ENCODE peak calls at places on chromosomes 16 and 17, in five cellular contexts. One of them, this sample, is unnamed.

GRCh38 chr17:10620823-10621222 is 36.3 kb downstream of the MYH3 start:
- DNase-seq in aorta: no peak
- DNase-seq in CD4-positive, CD25-positive, alpha-beta regulatory T cell: no peak
- DNase-seq in NCI-H1105 treated with DMSO at 0.1 percent for 48 hours: no peak
- DNase-seq in HEK293T: no peak
- DNase-seq in this sample: no peak

GRCh38 chr17:30323262-30323894 is 10.5 kb downstream of the TMIGD1 start:
- DNase-seq in HEK293T: no peak
- DNase-seq in CD4-positive, CD25-positive, alpha-beta regulatory T cell: no peak
- DNase-seq in aorta: no peak
- DNase-seq in NCI-H1105 treated with DMSO at 0.1 percent for 48 hours: peak; percentile 72
- DNase-seq in this sample: no peak

GRCh38 chr16:78925071-78925714 is 675.3 kb downstream of the MAF start:
- DNase-seq in aorta: no peak
- DNase-seq in CD4-positive, CD25-positive, alpha-beta regulatory T cell: no peak
- DNase-seq in NCI-H1105 treated with DMSO at 0.1 percent for 48 hours: no peak
- DNase-seq in HEK293T: peak; percentile 53
- DNase-seq in this sample: peak; percentile 6

GRCh38 chr17:82866521-82867214 is 26.8 kb upstream of the ZNF750 start:
- DNase-seq in CD4-positive, CD25-positive, alpha-beta regulatory T cell: no peak
- DNase-seq in aorta: peak; percentile 73
- DNase-seq in HEK293T: no peak
- DNase-seq in NCI-H1105 treated with DMSO at 0.1 percent for 48 hours: no peak
- DNase-seq in this sample: peak; percentile 89

GRCh38 chr17:55348749-55349354 is 72.8 kb downstream of the MMD start:
- DNase-seq in HEK293T: peak; percentile 65
- DNase-seq in NCI-H1105 treated with DMSO at 0.1 percent for 48 hours: peak; percentile 65
- DNase-seq in aorta: no peak
- DNase-seq in CD4-positive, CD25-positive, alpha-beta regulatory T cell: no peak
- DNase-seq in this sample: peak; percentile 45

GRCh38 chr16:8868272-8869211 is at the start of gene CARHSP1:
- DNase-seq in NCI-H1105 treated with DMSO at 0.1 percent for 48 hours: peak; percentile 79
- DNase-seq in aorta: peak; percentile 92
- DNase-seq in CD4-positive, CD25-positive, alpha-beta regulatory T cell: peak; percentile 75
- DNase-seq in HEK293T: peak; percentile 93
- DNase-seq in this sample: peak; percentile 84

GRCh38 chr17:48544356-48545021 is 420 bp downstream of the HOXB2 start:
- DNase-seq in HEK293T: peak; percentile 70
- DNase-seq in aorta: peak; percentile 97
- DNase-seq in NCI-H1105 treated with DMSO at 0.1 percent for 48 hours: peak; percentile 51
- DNase-seq in CD4-positive, CD25-positive, alpha-beta regulatory T cell: peak; percentile 41
- DNase-seq in this sample: peak; percentile 91

GRCh38 chr16:48885456-48885855 is 275.5 kb upstream of the N4BP1 start:
- DNase-seq in aorta: no peak
- DNase-seq in HEK293T: no peak
- DNase-seq in NCI-H1105 treated with DMSO at 0.1 percent for 48 hours: no peak
- DNase-seq in CD4-positive, CD25-positive, alpha-beta regulatory T cell: no peak
- DNase-seq in this sample: no peak

GRCh38 chr17:76265624-76266243 is 586 bp downstream of the UBALD2 start:
- DNase-seq in CD4-positive, CD25-positive, alpha-beta regulatory T cell: peak; percentile 47
- DNase-seq in HEK293T: peak; percentile 63
- DNase-seq in NCI-H1105 treated with DMSO at 0.1 percent for 48 hours: peak; percentile 25
- DNase-seq in aorta: peak; percentile 90
- DNase-seq in this sample: no peak

GRCh38 chr16:81265052-81265451 is 26.6 kb downstream of the BCO1 start:
- DNase-seq in CD4-positive, CD25-positive, alpha-beta regulatory T cell: no peak
- DNase-seq in NCI-H1105 treated with DMSO at 0.1 percent for 48 hours: no peak
- DNase-seq in aorta: no peak
- DNase-seq in HEK293T: no peak
- DNase-seq in this sample: no peak

GRCh38 chr17:82399030-82399429 is 19.1 kb upstream of the HEXD start:
- DNase-seq in NCI-H1105 treated with DMSO at 0.1 percent for 48 hours: no peak
- DNase-seq in HEK293T: no peak
- DNase-seq in CD4-positive, CD25-positive, alpha-beta regulatory T cell: no peak
- DNase-seq in aorta: peak; percentile 86
- DNase-seq in this sample: peak; percentile 99

GRCh38 chr16:4664538-4665418 is 28.6 kb upstream of the NUDT16L1 start:
- DNase-seq in HEK293T: no peak
- DNase-seq in aorta: no peak
- DNase-seq in NCI-H1105 treated with DMSO at 0.1 percent for 48 hours: no peak
- DNase-seq in CD4-positive, CD25-positive, alpha-beta regulatory T cell: peak; percentile 19
- DNase-seq in this sample: peak; percentile 77

GRCh38 chr17:48610282-48611211 is at the start of gene HOXB7:
- DNase-seq in aorta: peak; percentile 94
- DNase-seq in NCI-H1105 treated with DMSO at 0.1 percent for 48 hours: peak; percentile 52
- DNase-seq in HEK293T: no peak
- DNase-seq in CD4-positive, CD25-positive, alpha-beta regulatory T cell: peak; percentile 58
- DNase-seq in this sample: peak; percentile 58

GRCh38 chr16:57471852-57472664 is 9.6 kb downstream of the POLR2C start:
- DNase-seq in HEK293T: no peak
- DNase-seq in NCI-H1105 treated with DMSO at 0.1 percent for 48 hours: no peak
- DNase-seq in aorta: no peak
- DNase-seq in CD4-positive, CD25-positive, alpha-beta regulatory T cell: no peak
- DNase-seq in this sample: peak; percentile 18

GRCh38 chr17:40886090-40886489 is 1.0 kb upstream of the KRT20 start:
- DNase-seq in HEK293T: no peak
- DNase-seq in NCI-H1105 treated with DMSO at 0.1 percent for 48 hours: no peak
- DNase-seq in CD4-positive, CD25-positive, alpha-beta regulatory T cell: no peak
- DNase-seq in aorta: no peak
- DNase-seq in this sample: peak; percentile 39

GRCh38 chr17:1043601-1044251 is 46.8 kb downstream of the TIMM22 start:
- DNase-seq in aorta: peak; percentile 92
- DNase-seq in HEK293T: peak; percentile 66
- DNase-seq in CD4-positive, CD25-positive, alpha-beta regulatory T cell: no peak
- DNase-seq in NCI-H1105 treated with DMSO at 0.1 percent for 48 hours: no peak
- DNase-seq in this sample: peak; percentile 18

GRCh38 chr17:1298616-1299015 is 19.2 kb downstream of the TRARG1 start:
- DNase-seq in HEK293T: no peak
- DNase-seq in aorta: no peak
- DNase-seq in CD4-positive, CD25-positive, alpha-beta regulatory T cell: peak; percentile 11
- DNase-seq in NCI-H1105 treated with DMSO at 0.1 percent for 48 hours: no peak
- DNase-seq in this sample: no peak

GRCh38 chr16:47054306-47054705 is 80.8 kb upstream of the DNAJA2 start:
- DNase-seq in CD4-positive, CD25-positive, alpha-beta regulatory T cell: no peak
- DNase-seq in NCI-H1105 treated with DMSO at 0.1 percent for 48 hours: no peak
- DNase-seq in HEK293T: no peak
- DNase-seq in aorta: peak; percentile 43
- DNase-seq in this sample: no peak

GRCh38 chr16:59719121-59719520 is 985.0 kb upstream of the GOT2 start:
- DNase-seq in aorta: no peak
- DNase-seq in CD4-positive, CD25-positive, alpha-beta regulatory T cell: no peak
- DNase-seq in NCI-H1105 treated with DMSO at 0.1 percent for 48 hours: no peak
- DNase-seq in HEK293T: no peak
- DNase-seq in this sample: peak; percentile 38

GRCh38 chr16:64696872-64697271 is 425.0 kb downstream of the CDH11 start:
- DNase-seq in NCI-H1105 treated with DMSO at 0.1 percent for 48 hours: no peak
- DNase-seq in HEK293T: no peak
- DNase-seq in CD4-positive, CD25-positive, alpha-beta regulatory T cell: no peak
- DNase-seq in aorta: no peak
- DNase-seq in this sample: no peak

GRCh38 chr16:70695351-70696070 is 9.7 kb upstream of the MTSS2 start:
- DNase-seq in aorta: no peak
- DNase-seq in CD4-positive, CD25-positive, alpha-beta regulatory T cell: no peak
- DNase-seq in NCI-H1105 treated with DMSO at 0.1 percent for 48 hours: no peak
- DNase-seq in HEK293T: no peak
- DNase-seq in this sample: no peak

GRCh38 chr17:80599546-80600305 is 55.1 kb downstream of the RPTOR start:
- DNase-seq in NCI-H1105 treated with DMSO at 0.1 percent for 48 hours: no peak
- DNase-seq in aorta: no peak
- DNase-seq in HEK293T: no peak
- DNase-seq in CD4-positive, CD25-positive, alpha-beta regulatory T cell: no peak
- DNase-seq in this sample: peak; percentile 30

GRCh38 chr17:82121660-82122629 is 23.9 kb upstream of the FASN start:
- DNase-seq in NCI-H1105 treated with DMSO at 0.1 percent for 48 hours: peak; percentile 54
- DNase-seq in HEK293T: no peak
- DNase-seq in CD4-positive, CD25-positive, alpha-beta regulatory T cell: no peak
- DNase-seq in aorta: no peak
- DNase-seq in this sample: no peak